ENCODE peak calls at places on chromosomes 4 and X, in seven cellular contexts. One of them, this sample, is unnamed.

GRCh38 chrX:68978211-68978780 is 149.5 kb downstream of the EFNB1 start:
- DNase-seq in nephron progenitor cell: peak; percentile 41
- DNase-seq in WERI-Rb-1: no peak
- DNase-seq in mucosa of descending colon: no peak
- DNase-seq in heart right ventricle: no peak
- DNase-seq in CD8-positive, alpha-beta T cell: no peak
- DNase-seq in MM.1S: no peak
- DNase-seq in this sample: no peak

GRCh38 chr4:87973283-87974169 is 2.0 kb upstream of the SPP1 start:
- DNase-seq in nephron progenitor cell: peak; percentile 62
- DNase-seq in WERI-Rb-1: peak; percentile 69
- DNase-seq in mucosa of descending colon: no peak
- DNase-seq in heart right ventricle: peak; percentile 43
- DNase-seq in CD8-positive, alpha-beta T cell: no peak
- DNase-seq in MM.1S: peak; percentile 50
- DNase-seq in this sample: no peak

GRCh38 chr4:98780111-98780549 is 121.7 kb upstream of the TSPAN5 start:
- DNase-seq in nephron progenitor cell: no peak
- DNase-seq in WERI-Rb-1: no peak
- DNase-seq in mucosa of descending colon: no peak
- DNase-seq in heart right ventricle: no peak
- DNase-seq in CD8-positive, alpha-beta T cell: no peak
- DNase-seq in MM.1S: no peak
- DNase-seq in this sample: no peak

GRCh38 chr4:185003596-185004351 is 14.5 kb upstream of the HELT start:
- DNase-seq in nephron progenitor cell: no peak
- DNase-seq in WERI-Rb-1: no peak
- DNase-seq in mucosa of descending colon: no peak
- DNase-seq in heart right ventricle: no peak
- DNase-seq in CD8-positive, alpha-beta T cell: no peak
- DNase-seq in MM.1S: no peak
- DNase-seq in this sample: no peak

GRCh38 chr4:42048394-42048793 is 58.1 kb downstream of the SLC30A9 start:
- DNase-seq in nephron progenitor cell: no peak
- DNase-seq in WERI-Rb-1: no peak
- DNase-seq in mucosa of descending colon: no peak
- DNase-seq in heart right ventricle: no peak
- DNase-seq in CD8-positive, alpha-beta T cell: no peak
- DNase-seq in MM.1S: no peak
- DNase-seq in this sample: no peak

GRCh38 chr4:174256277-174256713 is 27.2 kb downstream of the FBXO8 start:
- DNase-seq in nephron progenitor cell: no peak
- DNase-seq in WERI-Rb-1: no peak
- DNase-seq in mucosa of descending colon: no peak
- DNase-seq in heart right ventricle: no peak
- DNase-seq in CD8-positive, alpha-beta T cell: no peak
- DNase-seq in MM.1S: no peak
- DNase-seq in this sample: no peak

GRCh38 chrX:69466546-69466945 is 37.6 kb upstream of the NALF2 start:
- DNase-seq in nephron progenitor cell: no peak
- DNase-seq in WERI-Rb-1: no peak
- DNase-seq in mucosa of descending colon: no peak
- DNase-seq in heart right ventricle: no peak
- DNase-seq in CD8-positive, alpha-beta T cell: no peak
- DNase-seq in MM.1S: no peak
- DNase-seq in this sample: no peak

GRCh38 chr4:23614284-23614892 is 275.5 kb downstream of the PPARGC1A start:
- DNase-seq in nephron progenitor cell: no peak
- DNase-seq in WERI-Rb-1: peak; percentile 37
- DNase-seq in mucosa of descending colon: peak; percentile 19
- DNase-seq in heart right ventricle: no peak
- DNase-seq in CD8-positive, alpha-beta T cell: no peak
- DNase-seq in MM.1S: peak; percentile 75
- DNase-seq in this sample: no peak

GRCh38 chrX:64202808-64203320 is 2.6 kb downstream of the AMER1 start:
- DNase-seq in nephron progenitor cell: no peak
- DNase-seq in WERI-Rb-1: no peak
- DNase-seq in mucosa of descending colon: no peak
- DNase-seq in heart right ventricle: no peak
- DNase-seq in CD8-positive, alpha-beta T cell: no peak
- DNase-seq in MM.1S: no peak
- DNase-seq in this sample: no peak

GRCh38 chrX:114675365-114675764 is 91.5 kb downstream of the HTR2C start:
- DNase-seq in nephron progenitor cell: no peak
- DNase-seq in WERI-Rb-1: no peak
- DNase-seq in mucosa of descending colon: no peak
- DNase-seq in heart right ventricle: no peak
- DNase-seq in CD8-positive, alpha-beta T cell: no peak
- DNase-seq in MM.1S: no peak
- DNase-seq in this sample: no peak

GRCh38 chr4:10240691-10241090 is 124.1 kb upstream of the WDR1 start:
- DNase-seq in nephron progenitor cell: no peak
- DNase-seq in WERI-Rb-1: no peak
- DNase-seq in mucosa of descending colon: no peak
- DNase-seq in heart right ventricle: no peak
- DNase-seq in CD8-positive, alpha-beta T cell: no peak
- DNase-seq in MM.1S: no peak
- DNase-seq in this sample: no peak

GRCh38 chr4:142404191-142404611 is 441.9 kb downstream of the INPP4B start:
- DNase-seq in nephron progenitor cell: no peak
- DNase-seq in WERI-Rb-1: no peak
- DNase-seq in mucosa of descending colon: no peak
- DNase-seq in heart right ventricle: peak; percentile 13
- DNase-seq in CD8-positive, alpha-beta T cell: no peak
- DNase-seq in MM.1S: no peak
- DNase-seq in this sample: no peak

DNA sequence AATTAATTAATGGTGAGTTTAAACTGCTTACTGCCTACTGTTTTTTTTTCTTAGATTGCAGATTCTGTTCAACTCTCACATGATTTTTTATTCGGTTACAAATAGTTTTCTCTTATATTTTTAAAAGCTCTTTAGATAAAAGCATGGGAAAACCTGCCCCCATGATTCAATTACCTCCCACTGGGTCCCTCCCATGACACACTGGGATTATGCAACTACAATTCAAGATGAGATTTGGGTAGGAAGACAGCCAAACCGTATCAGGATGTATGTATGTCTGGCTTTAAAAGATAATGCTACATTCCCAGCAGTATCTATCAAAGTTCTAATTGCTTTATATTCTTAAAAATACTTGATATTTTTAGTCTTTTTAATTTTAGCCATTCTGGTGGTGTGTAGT is 131.5 kb downstream of the JADE1 start:
- DNase-seq in nephron progenitor cell: no peak
- DNase-seq in WERI-Rb-1: no peak
- DNase-seq in mucosa of descending colon: no peak
- DNase-seq in heart right ventricle: no peak
- DNase-seq in CD8-positive, alpha-beta T cell: no peak
- DNase-seq in MM.1S: no peak
- DNase-seq in this sample: no peak
- TF ChIP-seq CTCF in nephron progenitor cell: no peak
- TF ChIP-seq CTCF in WERI-Rb-1: no peak
- TF ChIP-seq CTCF in mucosa of descending colon: no peak
- TF ChIP-seq CTCF in heart right ventricle: no peak
- TF ChIP-seq CTCF in CD8-positive, alpha-beta T cell: no peak
- TF ChIP-seq CTCF in MM.1S: no peak
- TF ChIP-seq CTCF in this sample: no peak

GRCh38 chrX:150449313-150449712 is 86.2 kb downstream of the MAMLD1 start:
- DNase-seq in nephron progenitor cell: no peak
- DNase-seq in WERI-Rb-1: no peak
- DNase-seq in mucosa of descending colon: no peak
- DNase-seq in heart right ventricle: no peak
- DNase-seq in CD8-positive, alpha-beta T cell: no peak
- DNase-seq in MM.1S: no peak
- DNase-seq in this sample: no peak
- TF ChIP-seq CTCF in nephron progenitor cell: no peak
- TF ChIP-seq CTCF in WERI-Rb-1: peak; percentile 58
- TF ChIP-seq CTCF in mucosa of descending colon: no peak
- TF ChIP-seq CTCF in heart right ventricle: no peak
- TF ChIP-seq CTCF in CD8-positive, alpha-beta T cell: no peak
- TF ChIP-seq CTCF in MM.1S: peak; percentile 28
- TF ChIP-seq CTCF in this sample: no peak

GRCh38 chr4:179307297-179308136 is 1865.3 kb upstream of the AGA start:
- DNase-seq in nephron progenitor cell: peak; percentile 41
- DNase-seq in WERI-Rb-1: peak; percentile 48
- DNase-seq in mucosa of descending colon: no peak
- DNase-seq in heart right ventricle: no peak
- DNase-seq in CD8-positive, alpha-beta T cell: no peak
- DNase-seq in MM.1S: peak; percentile 51
- DNase-seq in this sample: no peak
- TF ChIP-seq CTCF in nephron progenitor cell: peak; percentile 57
- TF ChIP-seq CTCF in WERI-Rb-1: peak; percentile 69
- TF ChIP-seq CTCF in mucosa of descending colon: no peak
- TF ChIP-seq CTCF in heart right ventricle: no peak
- TF ChIP-seq CTCF in CD8-positive, alpha-beta T cell: no peak
- TF ChIP-seq CTCF in MM.1S: peak; percentile 90
- TF ChIP-seq CTCF in this sample: peak; percentile 17

DNA sequence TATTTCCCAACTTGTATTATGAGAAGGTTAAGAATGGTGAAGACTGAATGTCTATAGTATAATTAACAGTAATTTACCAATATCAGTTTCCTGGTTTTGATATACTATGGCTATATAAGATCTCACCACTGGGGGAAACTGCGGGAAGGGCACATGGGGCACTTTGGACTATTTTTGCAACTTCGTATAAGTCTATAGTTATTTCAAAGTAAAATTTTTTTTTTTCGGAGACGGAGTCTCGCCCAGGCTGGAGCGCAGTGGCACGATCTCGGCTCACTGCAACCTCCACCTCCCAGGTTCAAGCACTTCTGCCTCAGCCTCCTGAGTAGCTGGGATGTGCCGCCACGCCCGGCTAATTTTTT is 46.1 kb downstream of the CXorf58 start:
- DNase-seq in nephron progenitor cell: no peak
- DNase-seq in WERI-Rb-1: no peak
- DNase-seq in mucosa of descending colon: no peak
- DNase-seq in heart right ventricle: no peak
- DNase-seq in CD8-positive, alpha-beta T cell: no peak
- DNase-seq in MM.1S: no peak
- DNase-seq in this sample: no peak
- TF ChIP-seq CTCF in nephron progenitor cell: no peak
- TF ChIP-seq CTCF in WERI-Rb-1: no peak
- TF ChIP-seq CTCF in mucosa of descending colon: no peak
- TF ChIP-seq CTCF in heart right ventricle: no peak
- TF ChIP-seq CTCF in CD8-positive, alpha-beta T cell: peak; percentile 29
- TF ChIP-seq CTCF in MM.1S: peak; percentile 28
- TF ChIP-seq CTCF in this sample: no peak

GRCh38 chrX:102514536-102514935 is 2.0 kb downstream of the TMSB15A start:
- DNase-seq in nephron progenitor cell: no peak
- DNase-seq in WERI-Rb-1: no peak
- DNase-seq in mucosa of descending colon: no peak
- DNase-seq in heart right ventricle: no peak
- DNase-seq in CD8-positive, alpha-beta T cell: no peak
- DNase-seq in MM.1S: no peak
- DNase-seq in this sample: no peak

GRCh38 chrX:102516314-102516936 is at the start of gene TMSB15A:
- DNase-seq in nephron progenitor cell: peak; percentile 81
- DNase-seq in WERI-Rb-1: peak; percentile 64
- DNase-seq in mucosa of descending colon: peak; percentile 63
- DNase-seq in heart right ventricle: peak; percentile 67
- DNase-seq in CD8-positive, alpha-beta T cell: peak; percentile 48
- DNase-seq in MM.1S: peak; percentile 63
- DNase-seq in this sample: peak; percentile 23

DNA sequence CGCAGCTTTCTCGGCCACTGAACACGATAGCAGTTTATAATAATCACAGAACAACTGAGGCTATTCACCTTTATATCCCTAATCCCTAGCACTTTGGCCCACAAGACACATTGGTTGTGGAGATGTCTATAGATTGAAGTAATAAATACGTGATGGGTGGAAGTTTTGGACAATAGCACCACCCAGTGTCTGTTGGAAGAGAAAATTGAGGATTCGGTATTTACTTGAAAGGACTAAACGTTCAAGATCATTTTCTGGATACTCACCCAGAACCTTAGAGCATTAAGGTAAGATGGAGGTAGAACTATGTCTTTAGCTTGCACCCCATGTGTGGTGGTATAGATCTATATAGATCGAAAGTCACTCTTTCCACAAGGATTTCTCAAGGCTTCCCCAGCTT is 792 bp upstream of the TMSB15A start:
- DNase-seq in nephron progenitor cell: no peak
- DNase-seq in WERI-Rb-1: no peak
- DNase-seq in mucosa of descending colon: no peak
- DNase-seq in heart right ventricle: no peak
- DNase-seq in CD8-positive, alpha-beta T cell: no peak
- DNase-seq in MM.1S: no peak
- DNase-seq in this sample: no peak
- TF ChIP-seq CTCF in nephron progenitor cell: no peak
- TF ChIP-seq CTCF in WERI-Rb-1: no peak
- TF ChIP-seq CTCF in mucosa of descending colon: no peak
- TF ChIP-seq CTCF in heart right ventricle: peak; percentile 26
- TF ChIP-seq CTCF in CD8-positive, alpha-beta T cell: no peak
- TF ChIP-seq CTCF in MM.1S: no peak
- TF ChIP-seq CTCF in this sample: no peak

DNA sequence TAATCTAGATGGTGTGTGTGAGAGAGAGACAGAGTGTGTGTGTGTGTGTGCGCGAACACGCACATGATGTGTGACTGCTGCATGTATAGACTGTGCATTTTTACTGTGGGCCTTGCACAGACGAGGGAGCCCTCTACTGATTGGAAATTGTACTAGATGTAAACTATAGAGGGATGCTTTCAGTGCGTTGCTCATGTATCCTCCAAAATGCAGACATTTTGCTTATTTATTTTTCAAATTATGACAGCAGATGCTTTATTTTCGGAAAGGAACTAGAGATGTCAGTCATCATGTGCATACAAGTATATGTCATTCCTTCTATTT is 168.4 kb upstream of the GK2 start:
- DNase-seq in nephron progenitor cell: peak; percentile 12
- DNase-seq in WERI-Rb-1: peak; percentile 66
- DNase-seq in mucosa of descending colon: no peak
- DNase-seq in heart right ventricle: no peak
- DNase-seq in CD8-positive, alpha-beta T cell: no peak
- DNase-seq in MM.1S: peak; percentile 55
- DNase-seq in this sample: no peak
- TF ChIP-seq CTCF in nephron progenitor cell: peak; percentile 44
- TF ChIP-seq CTCF in WERI-Rb-1: peak; percentile 67
- TF ChIP-seq CTCF in mucosa of descending colon: no peak
- TF ChIP-seq CTCF in heart right ventricle: peak; percentile 52
- TF ChIP-seq CTCF in CD8-positive, alpha-beta T cell: no peak
- TF ChIP-seq CTCF in MM.1S: peak; percentile 62
- TF ChIP-seq CTCF in this sample: no peak